ENCODE peak calls at places on chromosomes 5 and 9, in ten cellular contexts. I is neural crest cell; F is Caco-2; L is SJCRH30; W is SW 1271; Z is activated CD4-positive, alpha-beta T cell treated with anti-CD3 and anti-CD28 coated beads, Interleukin-2, amount 10 ng/mL, durations not matched to agents 7 days and 5 days; G is WTC11; A is AG09309; C is left ventricle myocardium inferior; M is fibroblast of pulmonary artery. U is an unnamed sample.

GRCh38 chr5:175671013-175671412 is 13.1 kb downstream of the HRH2 start:
- DNase-seq in I (no peak), F (no peak), L (no peak), W (no peak), Z (no peak), G (no peak), A (no peak), C (no peak), M (no peak), U (no peak)

GRCh38 chr5:172733179-172733973 is 37.6 kb downstream of the DUSP1 start:
- DNase-seq in I (no peak), F (no peak), L (peak), W (no peak), Z (no peak), G (no peak), A (peak), C (peak), M (peak), U (peak)

GRCh38 chr5:56161927-56162326 is 71.2 kb downstream of the ANKRD55 start:
- DNase-seq in I (no peak), F (no peak), L (no peak), W (no peak), Z (no peak), G (no peak), A (no peak), C (no peak), M (no peak), U (no peak)

GRCh38 chr5:158039911-158040347 is 181.0 kb upstream of the CLINT1 start:
- DNase-seq in I (no peak), F (no peak), L (no peak), W (no peak), Z (no peak), G (no peak), A (no peak), C (no peak), M (no peak), U (no peak)

GRCh38 chr5:39503148-39503547 is 78.4 kb upstream of the DAB2 start:
- DNase-seq in I (no peak), F (no peak), L (peak), W (no peak), Z (no peak), G (no peak), A (no peak), C (no peak), M (peak), U (peak)

GRCh38 chr9:32926901-32927300 is 74.5 kb downstream of the APTX start:
- DNase-seq in I (no peak), F (no peak), L (no peak), W (no peak), Z (no peak), G (no peak), A (no peak), C (no peak), M (peak), U (peak)

GRCh38 chr9:85077954-85078353 is 408.4 kb downstream of the NTRK2 start:
- DNase-seq in I (no peak), F (no peak), L (no peak), W (no peak), Z (no peak), G (no peak), A (no peak), C (no peak), M (no peak), U (no peak)

GRCh38 chr5:1315709-1316587 is 21.1 kb upstream of the TERT start:
- DNase-seq in I (no peak), F (peak), L (peak), W (no peak), Z (peak), G (peak), A (no peak), C (no peak), M (peak), U (peak)

GRCh38 chr9:76394023-76394895 is at the start of gene RFK:
- DNase-seq in I (peak), F (peak), L (peak), W (peak), Z (peak), G (peak), A (peak), C (peak), M (peak), U (peak)

GRCh38 chr9:80885894-80886293 is 803.5 kb downstream of the TLE1 start:
- DNase-seq in I (no peak), F (no peak), L (peak), W (no peak), Z (no peak), G (peak), A (no peak), C (no peak), M (no peak), U (peak)

GRCh38 chr9:114930063-114930812 is at the start of gene TNFSF8:
- DNase-seq in I (peak), F (no peak), L (no peak), W (no peak), Z (peak), G (no peak), A (no peak), C (no peak), M (no peak), U (no peak)

GRCh38 chr9:90909747-90910283 is 108.2 kb downstream of the SYK start:
- DNase-seq in I (no peak), F (no peak), L (no peak), W (no peak), Z (no peak), G (no peak), A (no peak), C (no peak), M (no peak), U (no peak)

GRCh38 chr9:76718166-76718565 is 46.1 kb upstream of the PCA3 start:
- DNase-seq in I (no peak), F (no peak), L (no peak), W (no peak), Z (no peak), G (peak), A (no peak), C (no peak), M (no peak), U (no peak)

GRCh38 chr9:76018244-76018643 is 127.8 kb downstream of the PCSK5 start:
- DNase-seq in I (no peak), F (no peak), L (no peak), W (no peak), Z (no peak), G (peak), A (no peak), C (no peak), M (no peak), U (no peak)

GRCh38 chr9:113888361-113888760 is 12.3 kb downstream of the ZNF618 start:
- DNase-seq in I (no peak), F (no peak), L (no peak), W (no peak), Z (no peak), G (no peak), A (no peak), C (no peak), M (no peak), U (no peak)